ENCODE peak calls at places on chromosomes 4 and X, in ten cellular contexts. Y is HTR-8/SVneo; S is coronary artery; P is heart right ventricle; F is choroid plexus epithelial cell; R is hepatocyte; T is GM03348; N is activated naive CD4-positive, alpha-beta T cell treated with anti-CD3 and anti-CD28 coated beads, Interleukin-2, amount 50 U/mL, for 16 hours; V is stomach; E is ACHN. H is an unnamed sample.

GRCh38 chr4:879730-880079 is 52.4 kb downstream of the GAK start:
- DNase-seq in Y (no peak), S (no peak), P (no peak), F (peak), R (no peak), T (no peak), N (peak), V (no peak), E (peak), H (no peak)

GRCh38 chr4:89331197-89331596 is 23.6 kb upstream of the GPRIN3 start:
- DNase-seq in Y (no peak), S (no peak), P (no peak), F (no peak), R (no peak), T (no peak), N (no peak), V (no peak), E (no peak), H (no peak)

GRCh38 chr4:8919651-8920288 is 48.1 kb upstream of the HMX1 start:
- DNase-seq in Y (no peak), S (peak), P (no peak), F (no peak), R (peak), T (peak), N (no peak), V (peak), E (no peak), H (no peak)

GRCh38 chr4:184259081-184259480 is 41.4 kb upstream of the ENPP6 start:
- DNase-seq in Y (no peak), S (no peak), P (no peak), F (no peak), R (no peak), T (no peak), N (no peak), V (no peak), E (no peak), H (no peak)

GRCh38 chr4:185654311-185654710 is 119.0 kb upstream of the PDLIM3 start:
- DNase-seq in Y (no peak), S (no peak), P (no peak), F (no peak), R (no peak), T (no peak), N (no peak), V (no peak), E (no peak), H (no peak)

GRCh38 chr4:145732416-145732815 is 52.5 kb downstream of the C4orf51 start:
- DNase-seq in Y (no peak), S (no peak), P (no peak), F (no peak), R (no peak), T (no peak), N (no peak), V (no peak), E (peak), H (no peak)

GRCh38 chr4:6779667-6780565 is 2.6 kb upstream of the KIAA0232 start:
- DNase-seq in Y (no peak), S (no peak), P (no peak), F (peak), R (no peak), T (no peak), N (no peak), V (no peak), E (no peak), H (peak)

GRCh38 chr4:81838586-81838985 is 366.9 kb upstream of the RASGEF1B start:
- DNase-seq in Y (no peak), S (no peak), P (no peak), F (no peak), R (no peak), T (no peak), N (no peak), V (no peak), E (no peak), H (no peak)

GRCh38 chr4:139666735-139667266 is 1.2 kb downstream of the MGST2 start:
- DNase-seq in Y (peak), S (no peak), P (no peak), F (peak), R (peak), T (no peak), N (no peak), V (peak), E (no peak), H (peak)

GRCh38 chr4:39635023-39635422 is 3.6 kb downstream of the SMIM14 start:
- DNase-seq in Y (no peak), S (no peak), P (no peak), F (no peak), R (peak), T (no peak), N (no peak), V (peak), E (no peak), H (no peak)

GRCh38 chr4:117577686-117578085 is 456.6 kb upstream of the NDST3 start:
- DNase-seq in Y (peak), S (no peak), P (no peak), F (peak), R (no peak), T (no peak), N (no peak), V (no peak), E (no peak), H (peak)

GRCh38 chr4:188934320-188934975 is 795.2 kb downstream of the TRIML1 start:
- DNase-seq in Y (no peak), S (no peak), P (no peak), F (peak), R (no peak), T (peak), N (no peak), V (no peak), E (no peak), H (peak)

GRCh38 chr4:187555174-187555573 is 440.4 kb upstream of the ZFP42 start:
- DNase-seq in Y (no peak), S (no peak), P (no peak), F (no peak), R (no peak), T (no peak), N (no peak), V (no peak), E (no peak), H (no peak)

GRCh38 chrX:49042581-49043219 is 457 bp downstream of the TFE3 start:
- DNase-seq in Y (no peak), S (no peak), P (no peak), F (peak), R (no peak), T (no peak), N (no peak), V (no peak), E (peak), H (no peak)

GRCh38 chr4:136690363-136690762 is 841.9 kb downstream of the PCDH18 start:
- DNase-seq in Y (no peak), S (no peak), P (no peak), F (no peak), R (peak), T (no peak), N (no peak), V (no peak), E (no peak), H (no peak)

GRCh38 chrX:71111141-71111843 is at the start of gene IL2RG:
- DNase-seq in Y (no peak), S (no peak), P (no peak), F (no peak), R (peak), T (no peak), N (peak), V (peak), E (no peak), H (no peak)

GRCh38 chr4:152462715-152463114 is 73.2 kb downstream of the FBXW7 start:
- DNase-seq in Y (no peak), S (no peak), P (no peak), F (peak), R (no peak), T (peak), N (no peak), V (no peak), E (no peak), H (peak)

GRCh38 chr4:88101165-88101564 is 57.3 kb downstream of the ABCG2 start:
- DNase-seq in Y (no peak), S (no peak), P (no peak), F (no peak), R (no peak), T (no peak), N (no peak), V (no peak), E (no peak), H (no peak)

GRCh38 chrX:85993539-85994197 is 53.7 kb downstream of the CHM start:
- DNase-seq in Y (no peak), S (no peak), P (no peak), F (peak), R (no peak), T (no peak), N (no peak), V (no peak), E (no peak), H (no peak)

GRCh38 chr4:70838972-70839536 is 636 bp downstream of the GRSF1 start:
- DNase-seq in Y (peak), S (peak), P (peak), F (peak), R (peak), T (peak), N (peak), V (peak), E (peak), H (peak)

GRCh38 chr4:98474408-98474844 is 184.0 kb downstream of the TSPAN5 start:
- DNase-seq in Y (no peak), S (no peak), P (no peak), F (peak), R (no peak), T (no peak), N (no peak), V (no peak), E (peak), H (no peak)

GRCh38 chr4:47383829-47384427 is 79.6 kb downstream of the COMMD8 start:
- DNase-seq in Y (peak), S (no peak), P (no peak), F (peak), R (peak), T (peak), N (no peak), V (no peak), E (peak), H (peak)

GRCh38 chr4:173332021-173332487 is 2.1 kb downstream of the HMGB2 start:
- DNase-seq in Y (no peak), S (no peak), P (no peak), F (peak), R (no peak), T (peak), N (no peak), V (no peak), E (no peak), H (no peak)

GRCh38 chrX:368811-369562 is 17.7 kb downstream of the PPP2R3B start:
- DNase-seq in Y (no peak), S (no peak), P (no peak), F (peak), R (no peak), T (peak), N (no peak), V (no peak), E (no peak), H (peak)

GRCh38 chr4:76690906-76691275 is 207.1 kb downstream of the SOWAHB start:
- DNase-seq in Y (no peak), S (no peak), P (no peak), F (no peak), R (no peak), T (no peak), N (no peak), V (no peak), E (no peak), H (no peak)

GRCh38 chr4:39259571-39260330 is 77.4 kb downstream of the WDR19 start:
- DNase-seq in Y (no peak), S (no peak), P (no peak), F (peak), R (no peak), T (peak), N (no peak), V (no peak), E (no peak), H (peak)

GRCh38 chr4:139391731-139392130 is 62.2 kb upstream of the RAB33B start:
- DNase-seq in Y (no peak), S (no peak), P (no peak), F (no peak), R (no peak), T (no peak), N (no peak), V (no peak), E (no peak), H (no peak)

GRCh38 chr4:122889726-122890125 is 32.7 kb downstream of the NUDT6 start:
- DNase-seq in Y (no peak), S (no peak), P (no peak), F (no peak), R (no peak), T (no peak), N (no peak), V (no peak), E (no peak), H (no peak)

H was measured in cardiac muscle cell.